ENCODE peak calls at places on chromosomes 2 and 18, in four cellular contexts. I, P, N and J are unnamed samples.

GRCh38 chr18:22723221-22723620 is 209.9 kb upstream of the RBBP8 start:
- DNase-seq in P (no peak), I (no peak), N (no peak), J (no peak)

GRCh38 chr2:57965961-57966360 is 80.6 kb upstream of the VRK2 start:
- DNase-seq in N (no peak), P (no peak), I (no peak), J (no peak)

GRCh38 chr18:77022556-77022955 is 110.0 kb downstream of the MBP start:
- DNase-seq in I (no peak), P (no peak), N (no peak), J (no peak)

GRCh38 chr2:238846503-238847431 is 1.1 kb upstream of the TWIST2 start:
- DNase-seq in I (no peak), P (no peak), N (no peak), J (no peak)

GRCh38 chr2:145593991-145594702 is 1074.2 kb upstream of the ZEB2 start:
- DNase-seq in N (no peak), P (no peak), I (peak), J (peak)

GRCh38 chr18:3594760-3595241 is 144.8 kb downstream of the TGIF1 start:
- DNase-seq in I (no peak), P (no peak), N (no peak), J (no peak)

GRCh38 chr2:200843993-200844948 is 20.2 kb downstream of the CLK1 start:
- DNase-seq in I (no peak), P (no peak), N (no peak), J (no peak)

GRCh38 chr18:49846263-49846662 is 32.9 kb upstream of the ACAA2 start:
- DNase-seq in P (no peak), I (no peak), N (no peak), J (no peak)

GRCh38 chr2:219576505-219577388 is 4.6 kb downstream of the INHA start:
- DNase-seq in I (peak), P (no peak), N (no peak), J (peak)

GRCh38 chr18:36662000-36662399 is 166.8 kb downstream of the TPGS2 start:
- DNase-seq in N (no peak), I (no peak), P (no peak), J (no peak)

GRCh38 chr2:65053199-65053598 is 3.0 kb upstream of the CEP68 start:
- DNase-seq in I (no peak), P (no peak), N (peak), J (no peak)

GRCh38 chr18:8685914-8686216 is 19.5 kb upstream of the MTCL1 start:
- DNase-seq in N (no peak), P (no peak), I (no peak), J (no peak)

GRCh38 chr18:8686556-8686955 is 18.8 kb upstream of the MTCL1 start:
- DNase-seq in P (no peak), I (no peak), N (no peak), J (no peak)

GRCh38 chr18:8688428-8688827 is 16.9 kb upstream of the MTCL1 start:
- DNase-seq in P (no peak), N (no peak), I (no peak), J (no peak)

GRCh38 chr18:8689431-8689830 is 15.9 kb upstream of the MTCL1 start:
- DNase-seq in I (no peak), P (no peak), N (no peak), J (no peak)

GRCh38 chr18:8688857-8689256 is 16.5 kb upstream of the MTCL1 start:
- DNase-seq in N (no peak), I (no peak), P (no peak), J (no peak)
- TF ChIP-seq JUND in N (no peak), I (no peak), P (no peak), J (no peak)

DNA sequence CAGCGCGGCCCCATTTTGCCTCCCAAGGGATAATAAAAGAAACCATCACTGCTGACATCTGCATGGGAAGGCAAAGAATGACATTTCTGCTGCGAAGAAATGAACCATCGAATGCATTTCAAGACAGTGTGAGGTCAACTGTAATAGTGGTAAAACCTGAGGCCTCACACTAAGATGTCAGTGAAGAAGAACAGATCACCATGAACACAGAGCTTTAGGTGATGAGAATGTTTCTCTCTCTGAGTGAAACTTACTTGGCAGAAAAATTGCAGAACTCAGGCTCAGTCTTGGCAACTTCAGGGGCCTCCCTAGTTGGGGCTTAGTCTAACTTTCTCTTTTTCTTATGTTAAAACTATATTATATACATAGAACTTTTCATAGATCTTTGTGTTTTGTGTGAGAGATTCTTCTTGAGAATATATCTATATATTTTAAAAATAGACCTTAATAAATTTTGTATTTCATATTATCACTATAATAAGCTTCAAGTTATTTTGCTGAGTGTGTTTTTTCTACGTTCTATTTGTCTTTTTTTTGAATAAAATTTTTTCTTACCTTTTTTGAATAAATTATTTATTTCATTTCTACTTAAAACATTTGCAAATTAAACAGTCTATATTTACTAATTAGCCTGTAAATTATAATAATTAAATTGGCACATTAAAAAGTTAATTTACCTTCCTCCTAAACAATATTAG is 427.5 kb upstream of the TRIB2 start:
- DNase-seq in P (no peak), N (no peak), I (no peak), J (no peak)
- TF ChIP-seq JUND in P (no peak), N (no peak), I (no peak), J (no peak)

DNA sequence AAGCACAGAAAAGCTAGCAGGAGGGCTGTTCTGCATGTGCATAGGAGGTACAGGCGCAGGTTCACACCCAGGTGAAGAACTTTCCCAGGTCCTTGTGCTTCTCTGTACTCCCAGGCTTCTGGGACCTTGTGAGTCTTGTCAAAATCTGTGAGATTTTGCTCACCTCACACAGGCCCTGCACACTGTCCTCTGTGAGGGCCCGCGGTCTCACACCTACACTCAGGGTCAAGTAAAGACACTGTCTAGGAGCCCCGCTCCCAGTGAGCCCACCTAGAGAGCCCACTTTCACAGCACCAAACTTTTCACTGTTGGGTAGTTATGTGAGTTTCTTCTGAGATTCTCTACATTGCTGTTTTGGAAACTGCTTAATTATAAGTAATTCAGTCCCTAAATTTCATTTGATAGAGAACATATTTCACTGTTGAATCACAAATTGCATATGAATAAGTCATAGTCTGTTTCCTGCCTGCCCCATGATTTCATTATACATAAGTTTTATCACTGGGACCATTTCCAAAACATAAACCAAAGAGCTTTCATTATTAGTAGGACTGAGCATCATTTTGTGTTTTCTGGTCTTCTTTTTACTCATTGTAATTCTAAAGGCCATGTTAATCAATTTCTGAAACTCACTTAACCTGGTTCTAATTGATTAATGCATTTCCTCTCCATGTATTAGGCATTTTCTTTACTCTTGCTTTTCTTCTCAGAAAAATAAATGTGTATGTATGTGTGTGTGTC is 234.2 kb upstream of the SPOPL start:
- DNase-seq in N (peak), I (no peak), P (no peak), J (no peak)
- TF ChIP-seq JUND in N (peak), I (no peak), P (peak), J (no peak)

GRCh38 chr18:32373995-32374394 is 96.7 kb downstream of the GAREM1 start:
- DNase-seq in I (no peak), P (peak), N (no peak), J (peak)
- TF ChIP-seq JUND in I (no peak), P (no peak), N (no peak), J (no peak)

GRCh38 chr2:33442528-33443069 is 33.9 kb upstream of the RASGRP3 start:
- DNase-seq in N (no peak), P (no peak), I (no peak), J (no peak)
- TF ChIP-seq JUND in N (no peak), P (no peak), I (no peak), J (no peak)

GRCh38 chr2:51717318-51717717 is 685.4 kb upstream of the NRXN1 start:
- DNase-seq in N (no peak), P (peak), I (no peak), J (no peak)
- TF ChIP-seq JUND in N (no peak), P (peak), I (no peak), J (no peak)

DNA sequence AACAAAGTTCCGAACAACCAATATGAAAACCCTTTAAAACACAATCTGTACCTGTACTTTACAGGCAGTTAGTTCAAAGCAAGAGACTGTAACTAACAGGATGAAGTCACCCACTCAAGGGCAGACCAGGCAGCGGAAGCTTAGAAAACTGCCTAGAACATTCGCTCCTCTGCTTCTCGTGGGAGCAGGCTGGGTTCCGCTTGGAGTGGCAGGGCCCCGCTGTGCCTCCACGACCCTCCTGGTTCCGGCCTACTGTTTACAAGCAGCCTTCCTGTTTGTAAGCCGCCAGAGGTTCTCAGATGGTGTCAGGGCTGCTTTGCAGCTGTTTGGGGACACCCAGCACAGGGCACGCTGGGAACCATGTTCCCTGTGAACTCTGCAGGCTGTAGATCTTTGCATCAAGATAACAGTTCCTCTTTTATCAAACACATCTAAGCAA is 31.3 kb downstream of the CIB4 start:
- DNase-seq in I (no peak), N (no peak), P (no peak), J (no peak)
- TF ChIP-seq JUND in I (no peak), N (no peak), P (no peak), J (no peak)

GRCh38 chr18:54284967-54285785 is 15.9 kb downstream of the POLI start:
- DNase-seq in N (peak), I (no peak), P (no peak), J (no peak)

GRCh38 chr18:54278615-54279014 is 9.3 kb downstream of the POLI start:
- DNase-seq in I (no peak), P (no peak), N (no peak), J (no peak)

GRCh38 chr18:54280206-54280550 is 10.9 kb downstream of the POLI start:
- DNase-seq in P (no peak), I (no peak), N (no peak), J (no peak)

GRCh38 chr18:54279477-54280205 is 10.3 kb downstream of the POLI start:
- DNase-seq in P (no peak), N (no peak), I (no peak), J (no peak)

DNA sequence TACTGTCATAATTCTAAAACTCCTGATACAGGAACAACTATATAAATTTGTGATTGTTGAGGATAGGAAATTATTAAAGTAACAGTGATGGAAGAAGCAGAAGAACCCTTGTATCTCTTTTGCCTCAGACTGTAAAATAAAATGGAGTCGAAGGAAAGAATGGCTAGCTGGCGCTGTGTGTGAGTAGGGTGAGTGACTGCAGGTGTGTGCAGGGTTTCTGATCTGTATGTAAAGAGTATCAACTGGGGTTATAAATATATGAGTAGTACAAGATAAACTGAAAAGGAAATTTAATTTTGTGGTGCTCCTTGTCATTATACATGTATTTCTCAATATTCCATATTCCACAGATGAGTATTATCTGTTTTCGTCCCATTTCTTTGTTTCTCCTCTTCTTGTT is 15.2 kb downstream of the POLI start:
- DNase-seq in N (no peak), P (no peak), I (no peak), J (no peak)
- TF ChIP-seq JUND in N (no peak), P (no peak), I (no peak), J (no peak)

GRCh38 chr18:58632557-58632956 is 3.7 kb upstream of the ALPK2 start:
- DNase-seq in N (no peak), I (no peak), P (no peak), J (no peak)

GRCh38 chr18:58637197-58637596 is 8.3 kb upstream of the ALPK2 start:
- DNase-seq in N (no peak), P (no peak), I (no peak), J (no peak)

GRCh38 chr18:58633874-58634273 is 5.0 kb upstream of the ALPK2 start:
- DNase-seq in N (peak), P (no peak), I (no peak), J (no peak)

GRCh38 chr18:58638446-58638845 is 9.6 kb upstream of the ALPK2 start:
- DNase-seq in I (no peak), N (no peak), P (no peak), J (no peak)

DNA sequence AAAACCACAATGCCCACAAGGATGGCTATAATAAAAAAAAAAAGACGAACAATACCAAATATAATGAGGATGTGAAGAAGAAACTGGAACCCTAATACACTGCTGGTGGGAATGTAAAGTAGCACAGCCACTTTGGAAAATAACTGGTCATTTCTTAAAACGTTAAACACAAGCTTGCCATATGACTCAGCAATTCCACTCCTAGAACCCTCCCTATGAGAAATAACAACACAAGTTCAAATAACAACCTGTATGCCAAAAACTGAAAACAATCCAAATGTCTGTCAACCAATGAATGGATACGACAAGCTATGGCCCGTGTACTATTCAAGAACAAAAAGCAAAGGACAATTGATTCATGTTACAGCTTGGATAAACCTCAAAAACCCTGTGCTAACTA is 7.0 kb upstream of the ALPK2 start:
- DNase-seq in I (no peak), N (peak), P (peak), J (peak)
- TF ChIP-seq JUND in I (no peak), N (no peak), P (peak), J (no peak)

GRCh38 chr2:119387381-119388129 is 20.8 kb downstream of the DBI start:
- DNase-seq in N (peak), P (no peak), I (peak), J (peak)
- TF ChIP-seq JUND in N (peak), P (peak), I (peak), J (no peak)